ENCODE peak calls at places on chromosomes 5 and 9, in ten cellular contexts. One of them, this sample, is unnamed. For H3K36me3, the result is how much of the 10 kb centered on the place peaks cover.

GRCh38 chr9:119963258-119963797 is 594.1 kb upstream of the BRINP1 start:
- DNase-seq in GM12878: no peak
- DNase-seq in endothelial cell of umbilical vein: no peak
- DNase-seq in HCT116: peak
- DNase-seq in stomach: no peak
- DNase-seq in spleen: no peak
- DNase-seq in transverse colon: no peak
- DNase-seq in SK-N-SH: peak
- DNase-seq in suprapubic skin: no peak
- DNase-seq in sigmoid colon: no peak
- DNase-seq in this sample: no peak

GRCh38 chr5:43592363-43592762 is 10.6 kb upstream of the NNT start:
- DNase-seq in SK-N-SH: no peak
- DNase-seq in suprapubic skin: no peak
- DNase-seq in transverse colon: no peak
- DNase-seq in GM12878: no peak
- DNase-seq in spleen: no peak
- DNase-seq in endothelial cell of umbilical vein: no peak
- DNase-seq in sigmoid colon: no peak
- DNase-seq in stomach: no peak
- DNase-seq in HCT116: no peak
- DNase-seq in this sample: no peak

GRCh38 chr9:136306691-136307208 is 2.9 kb upstream of the CCDC187 start:
- DNase-seq in stomach: no peak
- DNase-seq in transverse colon: no peak
- DNase-seq in endothelial cell of umbilical vein: no peak
- DNase-seq in SK-N-SH: peak
- DNase-seq in GM12878: no peak
- DNase-seq in HCT116: no peak
- DNase-seq in suprapubic skin: no peak
- DNase-seq in sigmoid colon: no peak
- DNase-seq in spleen: no peak
- DNase-seq in this sample: no peak

GRCh38 chr5:124057815-124058231 is 545.8 kb downstream of the CSNK1G3 start:
- DNase-seq in endothelial cell of umbilical vein: no peak
- DNase-seq in HCT116: no peak
- DNase-seq in GM12878: no peak
- DNase-seq in SK-N-SH: peak
- DNase-seq in stomach: no peak
- DNase-seq in transverse colon: no peak
- DNase-seq in sigmoid colon: no peak
- DNase-seq in suprapubic skin: no peak
- DNase-seq in spleen: no peak
- DNase-seq in this sample: no peak

GRCh38 chr9:129761901-129762359 is 9.1 kb upstream of the PTGES start:
- DNase-seq in SK-N-SH: no peak
- DNase-seq in spleen: no peak
- DNase-seq in sigmoid colon: no peak
- DNase-seq in GM12878: no peak
- DNase-seq in suprapubic skin: no peak
- DNase-seq in endothelial cell of umbilical vein: no peak
- DNase-seq in stomach: no peak
- DNase-seq in HCT116: no peak
- DNase-seq in transverse colon: no peak
- DNase-seq in this sample: no peak

GRCh38 chr5:105807951-105808350 is 1862.8 kb downstream of the EFNA5 start:
- DNase-seq in HCT116: no peak
- DNase-seq in sigmoid colon: no peak
- DNase-seq in spleen: no peak
- DNase-seq in endothelial cell of umbilical vein: no peak
- DNase-seq in SK-N-SH: no peak
- DNase-seq in stomach: no peak
- DNase-seq in suprapubic skin: no peak
- DNase-seq in GM12878: no peak
- DNase-seq in transverse colon: no peak
- DNase-seq in this sample: no peak

GRCh38 chr9:94097788-94098413 is 13.6 kb downstream of the PTPDC1 start:
- DNase-seq in suprapubic skin: no peak
- DNase-seq in SK-N-SH: no peak
- DNase-seq in sigmoid colon: peak
- DNase-seq in spleen: no peak
- DNase-seq in HCT116: peak
- DNase-seq in stomach: no peak
- DNase-seq in transverse colon: no peak
- DNase-seq in GM12878: no peak
- DNase-seq in endothelial cell of umbilical vein: no peak
- DNase-seq in this sample: no peak

GRCh38 chr5:157059891-157060290 is 975 bp upstream of the HAVCR1 start:
- DNase-seq in suprapubic skin: no peak
- DNase-seq in SK-N-SH: no peak
- DNase-seq in spleen: no peak
- DNase-seq in endothelial cell of umbilical vein: no peak
- DNase-seq in HCT116: no peak
- DNase-seq in stomach: no peak
- DNase-seq in GM12878: no peak
- DNase-seq in sigmoid colon: no peak
- DNase-seq in transverse colon: no peak
- DNase-seq in this sample: no peak

GRCh38 chr5:71569748-71570509 is 17.2 kb upstream of the MCCC2 start:
- DNase-seq in stomach: no peak
- DNase-seq in suprapubic skin: no peak
- DNase-seq in sigmoid colon: no peak
- DNase-seq in transverse colon: no peak
- DNase-seq in SK-N-SH: no peak
- DNase-seq in GM12878: no peak
- DNase-seq in endothelial cell of umbilical vein: no peak
- DNase-seq in spleen: no peak
- DNase-seq in HCT116: no peak
- DNase-seq in this sample: no peak

GRCh38 chr5:16593013-16593412 is 23.8 kb downstream of the RETREG1 start:
- DNase-seq in suprapubic skin: no peak
- DNase-seq in transverse colon: no peak
- DNase-seq in SK-N-SH: no peak
- DNase-seq in sigmoid colon: no peak
- DNase-seq in spleen: no peak
- DNase-seq in endothelial cell of umbilical vein: no peak
- DNase-seq in HCT116: no peak
- DNase-seq in stomach: no peak
- DNase-seq in GM12878: no peak
- DNase-seq in this sample: no peak

GRCh38 chr9:80501635-80502034 is 929.9 kb downstream of the TLE4 start:
- DNase-seq in SK-N-SH: no peak
- DNase-seq in GM12878: no peak
- DNase-seq in endothelial cell of umbilical vein: no peak
- DNase-seq in transverse colon: no peak
- DNase-seq in stomach: no peak
- DNase-seq in suprapubic skin: no peak
- DNase-seq in spleen: no peak
- DNase-seq in sigmoid colon: no peak
- DNase-seq in HCT116: no peak
- DNase-seq in this sample: no peak

GRCh38 chr9:42852133-42852532 is 668.7 kb downstream of the SPATA31A6 start:
- DNase-seq in transverse colon: no peak
- DNase-seq in stomach: no peak
- DNase-seq in suprapubic skin: no peak
- DNase-seq in endothelial cell of umbilical vein: no peak
- DNase-seq in sigmoid colon: no peak
- DNase-seq in SK-N-SH: peak
- DNase-seq in spleen: no peak
- DNase-seq in HCT116: no peak
- DNase-seq in GM12878: no peak
- DNase-seq in this sample: no peak

GRCh38 chr5:158382473-158382872 is 523.5 kb upstream of the CLINT1 start:
- DNase-seq in suprapubic skin: peak
- DNase-seq in GM12878: no peak
- DNase-seq in stomach: no peak
- DNase-seq in transverse colon: peak
- DNase-seq in endothelial cell of umbilical vein: peak
- DNase-seq in SK-N-SH: no peak
- DNase-seq in sigmoid colon: peak
- DNase-seq in HCT116: peak
- DNase-seq in spleen: no peak
- DNase-seq in this sample: peak

GRCh38 chr9:18437315-18438200 is 36.4 kb upstream of the ADAMTSL1 start:
- DNase-seq in SK-N-SH: peak
- DNase-seq in stomach: peak
- DNase-seq in endothelial cell of umbilical vein: peak
- DNase-seq in spleen: peak
- DNase-seq in GM12878: no peak
- DNase-seq in sigmoid colon: peak
- DNase-seq in HCT116: no peak
- DNase-seq in suprapubic skin: no peak
- DNase-seq in transverse colon: no peak
- DNase-seq in this sample: no peak

GRCh38 chr5:177093803-177094202 is 7.1 kb downstream of the FGFR4 start:
- DNase-seq in sigmoid colon: no peak
- DNase-seq in suprapubic skin: no peak
- DNase-seq in transverse colon: no peak
- DNase-seq in HCT116: no peak
- DNase-seq in SK-N-SH: no peak
- DNase-seq in endothelial cell of umbilical vein: no peak
- DNase-seq in GM12878: no peak
- DNase-seq in stomach: no peak
- DNase-seq in spleen: no peak
- DNase-seq in this sample: no peak

GRCh38 chr5:141560141-141560540 is 58.7 kb downstream of the DIAPH1 start:
- DNase-seq in sigmoid colon: no peak
- DNase-seq in GM12878: no peak
- DNase-seq in SK-N-SH: no peak
- DNase-seq in suprapubic skin: no peak
- DNase-seq in endothelial cell of umbilical vein: peak
- DNase-seq in transverse colon: no peak
- DNase-seq in spleen: no peak
- DNase-seq in HCT116: no peak
- DNase-seq in stomach: no peak
- DNase-seq in this sample: peak

GRCh38 chr9:4293293-4293931 is 6.5 kb downstream of the GLIS3 start:
- DNase-seq in HCT116: peak
- DNase-seq in GM12878: no peak
- DNase-seq in suprapubic skin: no peak
- DNase-seq in spleen: no peak
- DNase-seq in transverse colon: no peak
- DNase-seq in SK-N-SH: no peak
- DNase-seq in sigmoid colon: no peak
- DNase-seq in endothelial cell of umbilical vein: peak
- DNase-seq in stomach: no peak
- DNase-seq in this sample: no peak

GRCh38 chr9:108444400-108445358 is 411.1 kb downstream of the ACTL7B start:
- DNase-seq in HCT116: peak
- DNase-seq in SK-N-SH: no peak
- DNase-seq in transverse colon: no peak
- DNase-seq in spleen: no peak
- DNase-seq in suprapubic skin: no peak
- DNase-seq in sigmoid colon: peak
- DNase-seq in endothelial cell of umbilical vein: peak
- DNase-seq in stomach: no peak
- DNase-seq in GM12878: no peak
- DNase-seq in this sample: peak

GRCh38 chr9:114805670-114806551 is at the start of gene TNFSF15:
- DNase-seq in stomach: peak
- DNase-seq in suprapubic skin: no peak
- DNase-seq in GM12878: peak
- DNase-seq in sigmoid colon: peak
- DNase-seq in spleen: peak
- DNase-seq in SK-N-SH: no peak
- DNase-seq in transverse colon: peak
- DNase-seq in HCT116: no peak
- DNase-seq in endothelial cell of umbilical vein: peak
- DNase-seq in this sample: peak

GRCh38 chr5:139651863-139652787 is 4.0 kb downstream of the CXXC5 start:
- DNase-seq in HCT116: no peak
- DNase-seq in endothelial cell of umbilical vein: peak
- DNase-seq in transverse colon: peak
- DNase-seq in spleen: peak
- DNase-seq in SK-N-SH: peak
- DNase-seq in GM12878: peak
- DNase-seq in stomach: peak
- DNase-seq in sigmoid colon: peak
- DNase-seq in suprapubic skin: no peak
- DNase-seq in this sample: peak
- TF ChIP-seq POLR2AphosphoS5 in HCT116: no peak
- TF ChIP-seq POLR2AphosphoS5 in endothelial cell of umbilical vein: no peak
- TF ChIP-seq POLR2AphosphoS5 in transverse colon: no peak
- TF ChIP-seq POLR2AphosphoS5 in spleen: no peak
- TF ChIP-seq POLR2AphosphoS5 in SK-N-SH: no peak
- TF ChIP-seq POLR2AphosphoS5 in GM12878: no peak
- TF ChIP-seq POLR2AphosphoS5 in stomach: no peak
- TF ChIP-seq POLR2AphosphoS5 in sigmoid colon: no peak
- TF ChIP-seq POLR2AphosphoS5 in suprapubic skin: no peak
- TF ChIP-seq POLR2AphosphoS5 in this sample: peak

DNA sequence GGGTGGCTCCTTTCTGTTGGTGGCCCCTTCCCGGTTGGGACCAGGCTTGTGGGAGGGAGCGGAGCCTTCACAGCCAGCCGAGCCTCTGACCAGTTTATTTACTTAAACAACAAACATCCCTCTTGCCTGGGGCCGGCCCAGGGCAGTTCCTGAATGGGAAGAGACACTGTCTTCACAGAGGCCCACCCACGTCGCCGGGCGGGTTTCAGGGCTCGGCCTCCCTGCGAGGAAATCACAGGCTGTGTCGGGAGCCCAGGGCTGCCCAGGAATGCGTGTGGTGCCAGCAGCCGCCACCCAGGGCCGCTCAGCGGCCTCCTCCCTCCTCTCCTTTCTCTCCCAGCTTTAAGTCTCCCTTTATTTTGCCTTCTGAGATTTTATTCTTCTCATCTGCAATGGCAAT is 132.5 kb downstream of the HSD17B3 start:
- DNase-seq in spleen: peak
- DNase-seq in suprapubic skin: no peak
- DNase-seq in endothelial cell of umbilical vein: no peak
- DNase-seq in GM12878: no peak
- DNase-seq in sigmoid colon: peak
- DNase-seq in transverse colon: peak
- DNase-seq in SK-N-SH: peak
- DNase-seq in HCT116: no peak
- DNase-seq in stomach: peak
- DNase-seq in this sample: peak
- H3K27ac ChIP-seq in spleen: peak
- H3K27ac ChIP-seq in suprapubic skin: peak
- H3K27ac ChIP-seq in endothelial cell of umbilical vein: no peak
- H3K27ac ChIP-seq in GM12878: no peak
- H3K27ac ChIP-seq in sigmoid colon: no peak
- H3K27ac ChIP-seq in transverse colon: peak
- H3K27ac ChIP-seq in SK-N-SH: no peak
- H3K27ac ChIP-seq in HCT116: no peak
- H3K27ac ChIP-seq in stomach: peak
- H3K27ac ChIP-seq in this sample: peak

GRCh38 chr9:87704342-87704741 is 21.6 kb upstream of the CTSL start:
- DNase-seq in SK-N-SH: no peak
- DNase-seq in endothelial cell of umbilical vein: no peak
- DNase-seq in suprapubic skin: no peak
- DNase-seq in stomach: no peak
- DNase-seq in spleen: no peak
- DNase-seq in sigmoid colon: no peak
- DNase-seq in HCT116: no peak
- DNase-seq in transverse colon: no peak
- DNase-seq in GM12878: no peak
- DNase-seq in this sample: no peak
- H3K36me3 ChIP-seq in SK-N-SH: under half
- H3K36me3 ChIP-seq in endothelial cell of umbilical vein: under half
- H3K36me3 ChIP-seq in suprapubic skin: under half
- H3K36me3 ChIP-seq in stomach: half or more
- H3K36me3 ChIP-seq in spleen: under half
- H3K36me3 ChIP-seq in sigmoid colon: under half
- H3K36me3 ChIP-seq in HCT116: under half
- H3K36me3 ChIP-seq in transverse colon: under half
- H3K36me3 ChIP-seq in GM12878: under half
- H3K36me3 ChIP-seq in this sample: under half

GRCh38 chr9:124658165-124659017 is 112.7 kb downstream of the NR6A1 start:
- DNase-seq in endothelial cell of umbilical vein: peak
- DNase-seq in SK-N-SH: peak
- DNase-seq in transverse colon: peak
- DNase-seq in sigmoid colon: peak
- DNase-seq in spleen: peak
- DNase-seq in stomach: peak
- DNase-seq in HCT116: peak
- DNase-seq in suprapubic skin: peak
- DNase-seq in GM12878: peak
- DNase-seq in this sample: peak
- TF ChIP-seq POLR2AphosphoS5 in endothelial cell of umbilical vein: peak
- TF ChIP-seq POLR2AphosphoS5 in SK-N-SH: peak
- TF ChIP-seq POLR2AphosphoS5 in transverse colon: peak
- TF ChIP-seq POLR2AphosphoS5 in sigmoid colon: peak
- TF ChIP-seq POLR2AphosphoS5 in spleen: peak
- TF ChIP-seq POLR2AphosphoS5 in stomach: no peak
- TF ChIP-seq POLR2AphosphoS5 in HCT116: peak
- TF ChIP-seq POLR2AphosphoS5 in suprapubic skin: no peak
- TF ChIP-seq POLR2AphosphoS5 in GM12878: peak
- TF ChIP-seq POLR2AphosphoS5 in this sample: peak

This sample was measured in prostate gland.